ENCODE peak calls at places on chromosomes 16 and 17, in nine cellular contexts. One of them, this sample, is unnamed. For H3K27me3, the result is how much of the 10 kb centered on the place peaks cover.

GRCh38 chr16:84976644-84977400 is 34.5 kb downstream of the ZDHHC7 start:
- DNase-seq in stomach: peak
- DNase-seq in ascending aorta: peak
- DNase-seq in IMR-90: no peak
- DNase-seq in brain microvascular endothelial cell: no peak
- DNase-seq in HL-60: no peak
- DNase-seq in tibial artery: peak
- DNase-seq in psoas muscle: peak
- DNase-seq in lung: peak
- DNase-seq in this sample: no peak

GRCh38 chr17:64572682-64573154 is 65.9 kb downstream of the CEP95 start:
- DNase-seq in stomach: no peak
- DNase-seq in HL-60: no peak
- DNase-seq in tibial artery: no peak
- DNase-seq in lung: no peak
- DNase-seq in ascending aorta: no peak
- DNase-seq in IMR-90: peak
- DNase-seq in brain microvascular endothelial cell: peak
- DNase-seq in psoas muscle: no peak
- DNase-seq in this sample: peak

GRCh38 chr17:44375196-44376017 is 11.8 kb upstream of the FAM171A2 start:
- DNase-seq in HL-60: no peak
- DNase-seq in ascending aorta: no peak
- DNase-seq in brain microvascular endothelial cell: no peak
- DNase-seq in psoas muscle: no peak
- DNase-seq in lung: no peak
- DNase-seq in tibial artery: no peak
- DNase-seq in stomach: no peak
- DNase-seq in IMR-90: no peak
- DNase-seq in this sample: no peak

GRCh38 chr16:85986931-85987749 is 88.2 kb downstream of the IRF8 start:
- DNase-seq in tibial artery: no peak
- DNase-seq in stomach: no peak
- DNase-seq in ascending aorta: no peak
- DNase-seq in HL-60: no peak
- DNase-seq in brain microvascular endothelial cell: no peak
- DNase-seq in psoas muscle: no peak
- DNase-seq in IMR-90: no peak
- DNase-seq in lung: no peak
- DNase-seq in this sample: no peak

GRCh38 chr17:17385502-17385901 is 82.3 kb downstream of the NT5M start:
- DNase-seq in HL-60: no peak
- DNase-seq in stomach: no peak
- DNase-seq in lung: no peak
- DNase-seq in psoas muscle: peak
- DNase-seq in tibial artery: no peak
- DNase-seq in IMR-90: no peak
- DNase-seq in ascending aorta: no peak
- DNase-seq in brain microvascular endothelial cell: no peak
- DNase-seq in this sample: no peak

GRCh38 chr17:3827124-3827773 is 18.8 kb downstream of the NCBP3 start:
- DNase-seq in brain microvascular endothelial cell: peak
- DNase-seq in HL-60: peak
- DNase-seq in stomach: peak
- DNase-seq in IMR-90: peak
- DNase-seq in tibial artery: no peak
- DNase-seq in psoas muscle: no peak
- DNase-seq in lung: peak
- DNase-seq in ascending aorta: no peak
- DNase-seq in this sample: no peak

GRCh38 chr17:52106638-52107261 is 51.8 kb downstream of the CA10 start:
- DNase-seq in HL-60: peak
- DNase-seq in brain microvascular endothelial cell: peak
- DNase-seq in psoas muscle: no peak
- DNase-seq in ascending aorta: no peak
- DNase-seq in tibial artery: peak
- DNase-seq in IMR-90: no peak
- DNase-seq in lung: no peak
- DNase-seq in stomach: peak
- DNase-seq in this sample: no peak

GRCh38 chr16:84916850-84917249 is 94.5 kb downstream of the ZDHHC7 start:
- DNase-seq in IMR-90: no peak
- DNase-seq in ascending aorta: no peak
- DNase-seq in psoas muscle: no peak
- DNase-seq in stomach: no peak
- DNase-seq in brain microvascular endothelial cell: no peak
- DNase-seq in HL-60: no peak
- DNase-seq in tibial artery: no peak
- DNase-seq in lung: no peak
- DNase-seq in this sample: no peak

GRCh38 chr17:43338886-43339516 is 59.8 kb upstream of the ARL4D start:
- DNase-seq in ascending aorta: no peak
- DNase-seq in stomach: peak
- DNase-seq in lung: peak
- DNase-seq in psoas muscle: peak
- DNase-seq in IMR-90: no peak
- DNase-seq in brain microvascular endothelial cell: peak
- DNase-seq in HL-60: peak
- DNase-seq in tibial artery: peak
- DNase-seq in this sample: no peak

GRCh38 chr16:46746821-46747776 is 1.0 kb downstream of the MYLK3 start:
- DNase-seq in ascending aorta: no peak
- DNase-seq in tibial artery: no peak
- DNase-seq in HL-60: no peak
- DNase-seq in brain microvascular endothelial cell: no peak
- DNase-seq in lung: no peak
- DNase-seq in stomach: no peak
- DNase-seq in psoas muscle: peak
- DNase-seq in IMR-90: no peak
- DNase-seq in this sample: no peak

GRCh38 chr16:84446086-84446485 is 58.4 kb downstream of the MEAK7 start:
- DNase-seq in HL-60: no peak
- DNase-seq in lung: no peak
- DNase-seq in stomach: no peak
- DNase-seq in brain microvascular endothelial cell: no peak
- DNase-seq in psoas muscle: no peak
- DNase-seq in tibial artery: no peak
- DNase-seq in IMR-90: peak
- DNase-seq in ascending aorta: no peak
- DNase-seq in this sample: no peak

GRCh38 chr16:19583665-19584300 is 28.3 kb downstream of the VPS35L start:
- DNase-seq in tibial artery: no peak
- DNase-seq in brain microvascular endothelial cell: peak
- DNase-seq in HL-60: peak
- DNase-seq in psoas muscle: no peak
- DNase-seq in ascending aorta: no peak
- DNase-seq in lung: no peak
- DNase-seq in IMR-90: peak
- DNase-seq in stomach: peak
- DNase-seq in this sample: no peak

GRCh38 chr17:63433746-63434591 is 12.1 kb downstream of the CYB561 start:
- DNase-seq in tibial artery: peak
- DNase-seq in brain microvascular endothelial cell: peak
- DNase-seq in ascending aorta: peak
- DNase-seq in psoas muscle: peak
- DNase-seq in HL-60: no peak
- DNase-seq in stomach: peak
- DNase-seq in IMR-90: peak
- DNase-seq in lung: peak
- DNase-seq in this sample: peak

GRCh38 chr17:65305116-65305515 is 167.9 kb downstream of the RGS9 start:
- DNase-seq in ascending aorta: no peak
- DNase-seq in lung: no peak
- DNase-seq in IMR-90: no peak
- DNase-seq in tibial artery: no peak
- DNase-seq in brain microvascular endothelial cell: no peak
- DNase-seq in stomach: no peak
- DNase-seq in HL-60: no peak
- DNase-seq in psoas muscle: no peak
- DNase-seq in this sample: no peak

GRCh38 chr16:75238132-75238852 is 13.1 kb downstream of the BCAR1 start:
- DNase-seq in brain microvascular endothelial cell: peak
- DNase-seq in psoas muscle: peak
- DNase-seq in IMR-90: peak
- DNase-seq in HL-60: no peak
- DNase-seq in ascending aorta: peak
- DNase-seq in stomach: peak
- DNase-seq in tibial artery: peak
- DNase-seq in lung: no peak
- DNase-seq in this sample: no peak

GRCh38 chr17:74245145-74245817 is 28.8 kb upstream of the DNAI2 start:
- DNase-seq in brain microvascular endothelial cell: no peak
- DNase-seq in psoas muscle: no peak
- DNase-seq in ascending aorta: no peak
- DNase-seq in stomach: no peak
- DNase-seq in tibial artery: no peak
- DNase-seq in HL-60: no peak
- DNase-seq in lung: no peak
- DNase-seq in IMR-90: no peak
- DNase-seq in this sample: no peak

GRCh38 chr17:48672340-48672739 is 46.2 kb upstream of the HOXB9 start:
- DNase-seq in ascending aorta: no peak
- DNase-seq in HL-60: no peak
- DNase-seq in lung: no peak
- DNase-seq in stomach: no peak
- DNase-seq in brain microvascular endothelial cell: no peak
- DNase-seq in psoas muscle: no peak
- DNase-seq in tibial artery: no peak
- DNase-seq in IMR-90: no peak
- DNase-seq in this sample: no peak
- H3K27me3 ChIP-seq in ascending aorta: under half
- H3K27me3 ChIP-seq in HL-60: under half
- H3K27me3 ChIP-seq in lung: under half
- H3K27me3 ChIP-seq in stomach: under half
- H3K27me3 ChIP-seq in brain microvascular endothelial cell: under half
- H3K27me3 ChIP-seq in psoas muscle: under half
- H3K27me3 ChIP-seq in tibial artery: half or more
- H3K27me3 ChIP-seq in IMR-90: under half
- H3K27me3 ChIP-seq in this sample: under half

GRCh38 chr16:35431829-35432663 is 1972.6 kb downstream of the TP53TG3F start:
- DNase-seq in IMR-90: no peak
- DNase-seq in psoas muscle: no peak
- DNase-seq in stomach: no peak
- DNase-seq in ascending aorta: no peak
- DNase-seq in brain microvascular endothelial cell: no peak
- DNase-seq in HL-60: peak
- DNase-seq in tibial artery: no peak
- DNase-seq in lung: no peak
- DNase-seq in this sample: no peak
- TF ChIP-seq CTCF in IMR-90: no peak
- TF ChIP-seq CTCF in psoas muscle: peak
- TF ChIP-seq CTCF in stomach: no peak
- TF ChIP-seq CTCF in ascending aorta: peak
- TF ChIP-seq CTCF in brain microvascular endothelial cell: peak
- TF ChIP-seq CTCF in HL-60: peak
- TF ChIP-seq CTCF in tibial artery: peak
- TF ChIP-seq CTCF in lung: no peak
- TF ChIP-seq CTCF in this sample: peak

DNA sequence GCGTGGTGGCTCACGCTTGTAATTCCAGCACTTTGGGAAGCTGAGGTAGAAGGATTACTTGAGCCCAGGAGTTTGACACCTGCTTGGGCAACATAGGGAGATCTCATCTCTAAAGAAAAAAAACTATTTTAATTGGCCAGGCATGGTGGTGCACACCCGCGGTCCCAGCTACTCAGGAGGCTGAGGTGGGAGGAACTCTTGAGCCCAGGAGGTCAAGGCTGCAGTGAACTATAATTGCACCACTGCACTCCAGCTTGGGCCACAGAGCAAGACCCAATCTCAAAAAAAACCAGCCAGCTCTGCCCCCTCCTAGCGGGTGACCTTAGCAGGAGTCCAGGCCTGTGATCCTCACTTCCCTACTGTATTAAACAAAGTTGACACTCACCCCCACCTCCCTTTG is 5.9 kb upstream of the HS3ST6 start:
- DNase-seq in tibial artery: no peak
- DNase-seq in HL-60: no peak
- DNase-seq in ascending aorta: no peak
- DNase-seq in psoas muscle: no peak
- DNase-seq in IMR-90: no peak
- DNase-seq in stomach: no peak
- DNase-seq in lung: no peak
- DNase-seq in brain microvascular endothelial cell: no peak
- DNase-seq in this sample: no peak
- H3K4me3 ChIP-seq in tibial artery: no peak
- H3K4me3 ChIP-seq in HL-60: no peak
- H3K4me3 ChIP-seq in ascending aorta: no peak
- H3K4me3 ChIP-seq in psoas muscle: no peak
- H3K4me3 ChIP-seq in IMR-90: no peak
- H3K4me3 ChIP-seq in stomach: no peak
- H3K4me3 ChIP-seq in lung: no peak
- H3K4me3 ChIP-seq in brain microvascular endothelial cell: no peak
- H3K4me3 ChIP-seq in this sample: no peak

GRCh38 chr17:37735165-37735564 is 9.7 kb downstream of the HNF1B start:
- DNase-seq in psoas muscle: no peak
- DNase-seq in brain microvascular endothelial cell: no peak
- DNase-seq in tibial artery: no peak
- DNase-seq in lung: no peak
- DNase-seq in HL-60: no peak
- DNase-seq in IMR-90: no peak
- DNase-seq in stomach: no peak
- DNase-seq in ascending aorta: no peak
- DNase-seq in this sample: no peak

GRCh38 chr17:37736428-37736827 is 8.4 kb downstream of the HNF1B start:
- DNase-seq in stomach: no peak
- DNase-seq in HL-60: no peak
- DNase-seq in tibial artery: no peak
- DNase-seq in lung: no peak
- DNase-seq in ascending aorta: no peak
- DNase-seq in IMR-90: no peak
- DNase-seq in psoas muscle: no peak
- DNase-seq in brain microvascular endothelial cell: no peak
- DNase-seq in this sample: no peak

GRCh38 chr17:37740861-37741260 is 4.0 kb downstream of the HNF1B start:
- DNase-seq in lung: no peak
- DNase-seq in HL-60: no peak
- DNase-seq in psoas muscle: no peak
- DNase-seq in ascending aorta: no peak
- DNase-seq in brain microvascular endothelial cell: no peak
- DNase-seq in IMR-90: no peak
- DNase-seq in tibial artery: no peak
- DNase-seq in stomach: no peak
- DNase-seq in this sample: no peak

GRCh38 chr17:37737971-37738370 is 6.9 kb downstream of the HNF1B start:
- DNase-seq in brain microvascular endothelial cell: peak
- DNase-seq in psoas muscle: no peak
- DNase-seq in stomach: no peak
- DNase-seq in HL-60: no peak
- DNase-seq in tibial artery: no peak
- DNase-seq in IMR-90: peak
- DNase-seq in ascending aorta: no peak
- DNase-seq in lung: no peak
- DNase-seq in this sample: no peak

DNA sequence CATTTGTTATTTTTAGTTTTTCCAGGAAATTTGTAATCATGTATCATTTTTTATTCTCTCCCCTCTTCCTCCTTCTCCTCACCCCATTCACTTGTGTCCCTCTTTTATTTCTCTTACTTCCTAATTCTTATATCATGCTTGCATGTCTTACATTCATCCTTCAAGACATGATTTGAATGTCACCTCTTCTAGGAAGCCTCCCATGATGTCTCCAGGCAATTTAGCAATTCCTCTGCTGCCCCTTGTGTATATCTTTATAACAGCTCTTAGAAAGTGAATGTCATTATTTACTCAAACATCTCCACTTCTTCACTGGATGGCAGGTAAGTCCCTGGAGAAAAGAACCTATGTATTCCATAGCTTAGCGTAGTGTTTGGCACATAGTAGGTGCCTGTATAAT is 7.8 kb downstream of the HNF1B start:
- DNase-seq in lung: no peak
- DNase-seq in brain microvascular endothelial cell: no peak
- DNase-seq in IMR-90: no peak
- DNase-seq in tibial artery: no peak
- DNase-seq in psoas muscle: no peak
- DNase-seq in stomach: no peak
- DNase-seq in HL-60: no peak
- DNase-seq in ascending aorta: no peak
- DNase-seq in this sample: no peak
- H3K27me3 ChIP-seq in lung: under half
- H3K27me3 ChIP-seq in brain microvascular endothelial cell: under half
- H3K27me3 ChIP-seq in IMR-90: under half
- H3K27me3 ChIP-seq in tibial artery: half or more
- H3K27me3 ChIP-seq in psoas muscle: under half
- H3K27me3 ChIP-seq in stomach: under half
- H3K27me3 ChIP-seq in HL-60: under half
- H3K27me3 ChIP-seq in ascending aorta: under half
- H3K27me3 ChIP-seq in this sample: under half